ENCODE peak calls at places on chromosomes 5 and 9, in four cellular contexts. O is kidney epithelial cell; R is aorta; W is activated naive CD8-positive, alpha-beta T cell treated with anti-CD3 and anti-CD28 coated beads, Interleukin-2, amount 50 U/mL, for 24 hours. V is an unnamed sample.
A peak's percentile ranks its signal among the peaks of the same experiment; 100 is the strongest.

GRCh38 chr5:92309336-92309991 is 926.3 kb upstream of the ARRDC3 start:
- DNase-seq in O (no peak), R (no peak), W (no peak), V (no peak)

GRCh38 chr9:32069169-32069813 is 315.2 kb upstream of the ACO1 start:
- DNase-seq in O (no peak), R (no peak), W (no peak), V (no peak)

GRCh38 chr5:122091942-122092600 is 14.0 kb upstream of the LOX start:
- DNase-seq in O (no peak), R (no peak), W (no peak), V (no peak)

GRCh38 chr5:171869956-171870355 is 84.3 kb downstream of the SMIM23 start:
- DNase-seq in O (no peak), R (no peak), W (no peak), V (no peak)

GRCh38 chr9:113712053-113712452 is 164.1 kb upstream of the ZNF618 start:
- DNase-seq in O (no peak), R (no peak), W (no peak), V (no peak)

GRCh38 chr9:111965566-111966019 is 69.0 kb downstream of the UGCG start:
- DNase-seq in O (peak; percentile 99), R (no peak), W (no peak), V (no peak)

GRCh38 chr5:120599576-120599975 is 135.5 kb downstream of the PRR16 start:
- DNase-seq in O (no peak), R (no peak), W (no peak), V (no peak)

GRCh38 chr5:68217476-68217984 is 2.0 kb downstream of the PIK3R1 start:
- DNase-seq in O (no peak), R (no peak), W (no peak), V (no peak)

GRCh38 chr9:128809036-128809599 is 9.2 kb upstream of the ENDOG start:
- DNase-seq in O (no peak), R (no peak), W (no peak), V (no peak)

GRCh38 chr9:36762958-36763357 is 190.3 kb downstream of the MELK start:
- DNase-seq in O (no peak), R (peak; percentile 40), W (no peak), V (no peak)

GRCh38 chr5:32076699-32077695 is 97.1 kb downstream of the GOLPH3 start:
- DNase-seq in O (no peak), R (no peak), W (peak; percentile 40), V (peak; percentile 43)

GRCh38 chr5:172123269-172123692 is 64.7 kb downstream of the STK10 start:
- DNase-seq in O (no peak), R (no peak), W (no peak), V (no peak)

GRCh38 chr9:121989010-121989409 is 104.1 kb downstream of the TTLL11 start:
- DNase-seq in O (no peak), R (no peak), W (no peak), V (no peak)

GRCh38 chr5:68834486-68834885 is 259.3 kb upstream of the SLC30A5 start:
- DNase-seq in O (no peak), R (no peak), W (no peak), V (no peak)

GRCh38 chr9:110217656-110218099 is 9.7 kb upstream of the C9orf152 start:
- DNase-seq in O (peak; percentile 5), R (no peak), W (no peak), V (peak; percentile 9)

GRCh38 chr5:129271309-129271708 is 176.8 kb downstream of the ISOC1 start:
- DNase-seq in O (no peak), R (no peak), W (no peak), V (no peak)

GRCh38 chr9:101536351-101536750 is 2.7 kb downstream of the RNF20 start:
- DNase-seq in O (no peak), R (no peak), W (no peak), V (no peak)